ENCODE peak calls at places on chromosome 5, in nine cellular contexts. D is GM23338, U is A549, E is astrocyte, M is A673, I is thoracic aorta, N is WERI-Rb-1, K is GM23248, L is kidney. G is an unnamed sample.

GRCh38 chr5:75048457-75048953 is 3.9 kb downstream of the GCNT4 start:
- DNase-seq in I (no peak), M (no peak), L (no peak), K (peak; percentile 54), U (no peak), N (no peak), E (peak; percentile 71), D (no peak), G (no peak)

GRCh38 chr5:64149268-64149667 is 16.4 kb upstream of the RNF180 start:
- DNase-seq in N (no peak), D (no peak), M (no peak), E (no peak), K (no peak), U (no peak), I (no peak), L (no peak), G (no peak)

GRCh38 chr5:173420108-173420507 is 91.9 kb upstream of the STC2 start:
- DNase-seq in N (no peak), I (no peak), K (peak; percentile 61), L (no peak), E (peak; percentile 28), M (no peak), D (no peak), U (no peak), G (no peak)

GRCh38 chr5:147576646-147577535 is 67.0 kb upstream of the DPYSL3 start:
- DNase-seq in D (peak; percentile 77), K (peak; percentile 58), M (peak; percentile 58), N (peak; percentile 64), L (no peak), E (no peak), U (peak; percentile 40), I (no peak), G (no peak)

GRCh38 chr5:40477856-40478546 is 201.7 kb upstream of the PTGER4 start:
- DNase-seq in K (peak; percentile 84), D (no peak), M (no peak), I (no peak), U (peak; percentile 10), N (no peak), L (no peak), E (peak; percentile 38), G (no peak)

GRCh38 chr5:143698534-143698933 is 113.4 kb upstream of the HMHB1 start:
- DNase-seq in K (no peak), E (no peak), L (no peak), N (no peak), M (no peak), U (no peak), I (no peak), D (no peak), G (no peak)

GRCh38 chr5:66923922-66924321 is 272.7 kb downstream of the CD180 start:
- DNase-seq in M (no peak), E (no peak), N (no peak), I (no peak), L (no peak), K (no peak), D (no peak), U (no peak), G (no peak)

GRCh38 chr5:168227001-168227400 is 64.4 kb upstream of the WWC1 start:
- DNase-seq in M (no peak), D (no peak), U (no peak), E (peak; percentile 34), I (no peak), N (no peak), L (no peak), K (peak; percentile 25), G (no peak)

GRCh38 chr5:74762599-74762998 is 4.3 kb downstream of the GFM2 start:
- DNase-seq in U (peak; percentile 61), N (no peak), D (no peak), I (no peak), K (peak; percentile 65), M (no peak), L (no peak), E (peak; percentile 76), G (no peak)

GRCh38 chr5:68033029-68033428 is 182.5 kb upstream of the PIK3R1 start:
- DNase-seq in N (peak; percentile 46), I (no peak), M (peak; percentile 31), K (no peak), D (no peak), U (no peak), L (no peak), E (no peak), G (no peak)

GRCh38 chr5:68037541-68037940 is 178.0 kb upstream of the PIK3R1 start:
- DNase-seq in I (no peak), K (peak; percentile 61), M (peak; percentile 36), D (no peak), U (no peak), E (no peak), N (no peak), L (no peak), G (no peak)

GRCh38 chr5:68028131-68028727 is 187.3 kb upstream of the PIK3R1 start:
- DNase-seq in N (no peak), I (no peak), K (peak; percentile 31), E (peak; percentile 39), M (no peak), U (no peak), D (no peak), L (no peak), G (no peak)

GRCh38 chr5:68032240-68032762 is 183.3 kb upstream of the PIK3R1 start:
- DNase-seq in I (no peak), D (no peak), N (no peak), M (no peak), L (no peak), K (no peak), U (no peak), E (no peak), G (no peak)

GRCh38 chr5:68033961-68034581 is 181.5 kb upstream of the PIK3R1 start:
- DNase-seq in L (no peak), I (peak; percentile 19), N (no peak), M (peak; percentile 27), D (no peak), K (peak; percentile 41), U (no peak), E (peak; percentile 75), G (no peak)
- H3K27ac ChIP-seq in L (no peak overlapping the region), I (peak overlapping the region; percentile 62), N (no peak overlapping the region), M (no peak overlapping the region), D (no peak overlapping the region), K (no peak overlapping the region), U (no peak overlapping the region), E (no peak overlapping the region), G (no peak overlapping the region)

GRCh38 chr5:177314376-177315342 is 3.0 kb upstream of the MXD3 start:
- DNase-seq in M (no peak), I (no peak), D (no peak), N (no peak), E (no peak), K (no peak), U (no peak), L (peak; percentile 62), G (peak; percentile 74)

GRCh38 chr5:177313561-177314259 is 2.0 kb upstream of the MXD3 start:
- DNase-seq in I (no peak), D (no peak), U (no peak), M (no peak), L (peak; percentile 35), E (no peak), K (no peak), N (no peak), G (peak; percentile 57)

GRCh38 chr5:177311723-177312648 is at the start of gene MXD3:
- DNase-seq in U (peak; percentile 97), K (peak; percentile 99), M (peak; percentile 98), N (peak; percentile 95), D (peak; percentile 100), L (peak; percentile 99), E (peak; percentile 74), I (peak; percentile 96), G (peak; percentile 97)

GRCh38 chr5:177311361-177311722 is 356 bp downstream of the MXD3 start:
- DNase-seq in L (peak; percentile 82), E (no peak), K (peak; percentile 59), M (no peak), U (no peak), N (no peak), I (no peak), D (no peak), G (no peak)

DNA sequence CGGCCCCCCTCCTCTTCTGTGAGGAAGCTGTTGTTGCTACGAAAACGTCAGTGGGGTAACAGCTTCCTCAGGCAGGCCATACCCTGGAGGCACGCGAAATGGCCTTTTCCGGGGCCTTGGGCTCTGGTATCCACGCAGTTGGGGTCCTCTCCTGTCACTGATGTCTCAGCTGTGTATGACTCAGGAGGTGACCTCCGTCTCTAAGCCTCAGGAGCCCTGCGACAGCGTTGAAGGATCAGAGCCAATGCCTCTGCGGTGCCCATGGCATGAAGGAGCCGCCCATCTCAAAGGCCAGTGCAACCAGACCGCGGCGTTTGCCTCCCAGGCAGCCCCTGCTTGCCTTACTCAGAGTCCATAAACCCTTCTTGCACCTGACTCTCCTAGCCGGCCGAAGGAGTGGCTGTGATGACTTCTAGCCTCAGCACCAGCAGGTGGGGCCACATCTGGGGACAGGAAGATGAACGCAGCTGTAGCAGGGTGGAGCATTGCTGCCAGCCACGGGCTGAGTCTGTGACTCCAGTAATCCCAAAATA is 1.0 kb upstream of the MXD3 start:
- DNase-seq in I (no peak), D (peak; percentile 72), L (peak; percentile 77), M (peak; percentile 38), E (no peak), N (no peak), K (peak; percentile 28), U (peak; percentile 65), G (peak; percentile 81)
- H3K4me3 ChIP-seq in I (peak overlapping the region; percentile 90), D (peak overlapping the region; percentile 69), L (no peak overlapping the region), M (peak overlapping the region; percentile 80), E (peak overlapping the region; percentile 70), N (peak overlapping the region; percentile 35), K (peak overlapping the region; percentile 79), U (peak overlapping the region; percentile 66), G (peak overlapping the region; percentile 52)

GRCh38 chr5:150144876-150145275 is 10.8 kb downstream of the PDGFRB start:
- DNase-seq in K (no peak), M (no peak), N (no peak), D (no peak), E (no peak), L (no peak), U (no peak), I (no peak), G (no peak)
- H3K27ac ChIP-seq in K (peak overlapping the region; percentile 94), M (peak overlapping the region; percentile 74), N (no peak overlapping the region), D (no peak overlapping the region), E (peak overlapping the region; percentile 99), L (peak overlapping the region; percentile 85), U (peak overlapping the region; percentile 93), I (peak overlapping the region; percentile 97), G (peak overlapping the region; percentile 73)

GRCh38 chr5:73445708-73446630 is 2.6 kb downstream of the FOXD1 start:
- DNase-seq in E (no peak), L (no peak), D (no peak), U (no peak), N (no peak), K (peak; percentile 16), I (no peak), M (no peak), G (no peak)
- H3K4me3 ChIP-seq in E (peak overlapping the region; percentile 91), L (peak overlapping the region; percentile 48), D (peak overlapping the region; percentile 52), U (peak overlapping the region; percentile 67), N (peak overlapping the region; percentile 88), K (peak overlapping the region; percentile 96), I (peak overlapping the region; percentile 75), M (peak overlapping the region; percentile 57), G (no peak overlapping the region)

G was measured in spleen.